ENCODE peak calls at places on chromosomes 2 and 18, in eight cellular contexts. D is AG04449, B is PC-3, R is uterus, E is fibroblast of mammary gland, J is AG09309, P is right lobe of liver, Z is cardiac fibroblast. C is an unnamed sample.

GRCh38 chr2:19767876-19768275 is 133.9 kb downstream of the TTC32 start:
- DNase-seq in D (no peak), B (peak), R (no peak), E (no peak), J (no peak), P (no peak), Z (no peak), C (no peak)

GRCh38 chr2:128282976-128283810 is 35.5 kb downstream of the HS6ST1 start:
- DNase-seq in D (no peak), B (no peak), R (no peak), E (no peak), J (no peak), P (no peak), Z (no peak), C (no peak)

GRCh38 chr2:113227290-113227689 is 51.4 kb downstream of the PAX8 start:
- DNase-seq in D (no peak), B (no peak), R (no peak), E (no peak), J (no peak), P (no peak), Z (no peak), C (no peak)

GRCh38 chr2:223576873-223577272 is 25.3 kb downstream of the SCG2 start:
- DNase-seq in D (peak), B (no peak), R (no peak), E (peak), J (peak), P (no peak), Z (peak), C (peak)

GRCh38 chr2:34825671-34826070 is 1226.6 kb upstream of the FAM98A start:
- DNase-seq in D (no peak), B (no peak), R (no peak), E (no peak), J (no peak), P (no peak), Z (no peak), C (no peak)

GRCh38 chr2:192749606-192750200 is 555.0 kb upstream of the TMEFF2 start:
- DNase-seq in D (no peak), B (peak), R (no peak), E (peak), J (no peak), P (no peak), Z (peak), C (no peak)

GRCh38 chr2:180523629-180524340 is 456.6 kb upstream of the UBE2E3 start:
- DNase-seq in D (peak), B (peak), R (no peak), E (peak), J (peak), P (no peak), Z (peak), C (peak)

GRCh38 chr2:95728878-95729511 is 137.2 kb downstream of the TRIM43 start:
- DNase-seq in D (peak), B (peak), R (peak), E (peak), J (peak), P (peak), Z (peak), C (peak)

GRCh38 chr18:76530391-76530790 is 35.3 kb upstream of the ZNF516 start:
- DNase-seq in D (no peak), B (no peak), R (no peak), E (no peak), J (no peak), P (no peak), Z (no peak), C (no peak)

GRCh38 chr2:196123679-196124373 is 47.6 kb downstream of the STK17B start:
- DNase-seq in D (no peak), B (no peak), R (no peak), E (peak), J (no peak), P (no peak), Z (peak), C (no peak)

GRCh38 chr2:240429341-240429871 is 6.1 kb upstream of the GPC1 start:
- DNase-seq in D (no peak), B (no peak), R (no peak), E (no peak), J (no peak), P (peak), Z (no peak), C (no peak)

GRCh38 chr2:25373269-25373981 is 31.7 kb upstream of the DNMT3A start:
- DNase-seq in D (no peak), B (no peak), R (no peak), E (no peak), J (no peak), P (peak), Z (no peak), C (no peak)

GRCh38 chr2:50674876-50675275 is 357.1 kb downstream of the NRXN1 start:
- DNase-seq in D (no peak), B (no peak), R (no peak), E (no peak), J (no peak), P (no peak), Z (no peak), C (no peak)

GRCh38 chr18:9684901-9685738 is 23.0 kb upstream of the RAB31 start:
- DNase-seq in D (no peak), B (no peak), R (no peak), E (peak), J (no peak), P (no peak), Z (peak), C (no peak)

GRCh38 chr2:9434484-9434883 is 11.0 kb downstream of the CPSF3 start:
- DNase-seq in D (no peak), B (no peak), R (no peak), E (peak), J (no peak), P (no peak), Z (peak), C (no peak)

GRCh38 chr2:86243950-86244733 is 44.9 kb downstream of the MRPL35 start:
- DNase-seq in D (no peak), B (no peak), R (no peak), E (no peak), J (no peak), P (no peak), Z (no peak), C (no peak)

GRCh38 chr18:22223263-22223960 is 54.0 kb downstream of the GATA6 start:
- DNase-seq in D (no peak), B (peak), R (peak), E (peak), J (peak), P (no peak), Z (peak), C (peak)

GRCh38 chr2:240991378-240992263 is 6.8 kb upstream of the SNED1 start:
- DNase-seq in D (peak), B (peak), R (peak), E (peak), J (peak), P (peak), Z (peak), C (peak)

GRCh38 chr2:6492573-6492972 is 373.1 kb downstream of the CMPK2 start:
- DNase-seq in D (no peak), B (no peak), R (no peak), E (no peak), J (no peak), P (no peak), Z (no peak), C (no peak)

GRCh38 chr2:168801961-168802824 is at the start of gene NOSTRIN:
- DNase-seq in D (no peak), B (peak), R (peak), E (peak), J (no peak), P (peak), Z (peak), C (no peak)

GRCh38 chr2:23563673-23564617 is 179.0 kb downstream of the KLHL29 start:
- DNase-seq in D (no peak), B (no peak), R (no peak), E (peak), J (peak), P (no peak), Z (peak), C (peak)

GRCh38 chr2:189506514-189506976 is 65.3 kb downstream of the WDR75 start:
- DNase-seq in D (no peak), B (peak), R (no peak), E (no peak), J (no peak), P (no peak), Z (no peak), C (no peak)

GRCh38 chr2:38076710-38077430 is 919 bp upstream of the CYP1B1 start:
- DNase-seq in D (no peak), B (peak), R (peak), E (peak), J (peak), P (peak), Z (peak), C (peak)

GRCh38 chr2:234564719-234565118 is 67.8 kb upstream of the ARL4C start:
- DNase-seq in D (no peak), B (peak), R (no peak), E (peak), J (peak), P (no peak), Z (peak), C (peak)

GRCh38 chr2:145012214-145012670 is 492.3 kb upstream of the ZEB2 start:
- DNase-seq in D (no peak), B (peak), R (no peak), E (peak), J (no peak), P (no peak), Z (peak), C (peak)

GRCh38 chr2:86704482-86704971 is 15.6 kb upstream of the RMND5A start:
- DNase-seq in D (peak), B (peak), R (peak), E (peak), J (peak), P (no peak), Z (peak), C (peak)

GRCh38 chr2:73926493-73927327 is at the start of gene DGUOK:
- DNase-seq in D (peak), B (peak), R (peak), E (peak), J (peak), P (peak), Z (peak), C (peak)

GRCh38 chr2:48175254-48175653 is 269.0 kb upstream of the FBXO11 start:
- DNase-seq in D (peak), B (peak), R (no peak), E (peak), J (peak), P (no peak), Z (peak), C (peak)

GRCh38 chr18:78915446-78916008 is 64.1 kb upstream of the SALL3 start:
- DNase-seq in D (no peak), B (no peak), R (no peak), E (no peak), J (no peak), P (no peak), Z (no peak), C (no peak)

GRCh38 chr2:224284134-224284946 is 117.6 kb downstream of the FAM124B start:
- DNase-seq in D (no peak), B (peak), R (no peak), E (peak), J (no peak), P (no peak), Z (peak), C (no peak)

GRCh38 chr2:274503-274902 is 9.8 kb downstream of the ACP1 start:
- DNase-seq in D (no peak), B (no peak), R (no peak), E (no peak), J (no peak), P (no peak), Z (no peak), C (no peak)

GRCh38 chr2:204228169-204228940 is 291.8 kb downstream of the ICOS start:
- DNase-seq in D (no peak), B (no peak), R (no peak), E (no peak), J (no peak), P (no peak), Z (no peak), C (no peak)

GRCh38 chr18:3037423-3037915 is 24.5 kb upstream of the LPIN2 start:
- DNase-seq in D (no peak), B (peak), R (no peak), E (peak), J (no peak), P (peak), Z (peak), C (peak)

GRCh38 chr2:181586569-181587076 is 70.3 kb downstream of the CERKL start:
- DNase-seq in D (no peak), B (no peak), R (no peak), E (no peak), J (no peak), P (no peak), Z (no peak), C (no peak)

GRCh38 chr2:16568998-16569397 is 96.6 kb downstream of the CYRIA start:
- DNase-seq in D (no peak), B (no peak), R (peak), E (no peak), J (no peak), P (no peak), Z (no peak), C (no peak)

GRCh38 chr2:190600293-190601103 is 48.4 kb upstream of the NAB1 start:
- DNase-seq in D (no peak), B (no peak), R (no peak), E (no peak), J (no peak), P (no peak), Z (no peak), C (no peak)

DNA sequence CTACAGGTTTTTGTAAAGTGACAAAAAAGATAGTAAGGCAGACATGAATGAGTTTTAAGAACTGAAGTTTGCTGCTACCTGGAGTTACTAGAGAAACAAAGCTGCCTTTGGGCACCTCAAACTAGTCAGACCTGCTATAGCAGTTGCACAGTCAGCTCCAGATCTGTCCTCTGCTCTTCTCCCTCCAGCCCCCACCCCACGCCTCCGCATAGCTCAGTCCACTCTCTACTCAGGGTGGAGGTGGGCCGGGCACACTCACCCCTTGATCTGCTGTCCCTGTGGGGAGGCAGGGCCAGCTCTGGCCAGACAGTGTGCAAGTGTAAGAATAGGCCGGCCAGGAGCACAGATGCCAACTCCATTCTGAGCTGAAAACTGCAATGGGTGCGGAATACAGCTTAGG is 4.1 kb downstream of the SERTAD2 start:
- DNase-seq in D (no peak), B (peak), R (no peak), E (no peak), J (no peak), P (peak), Z (no peak), C (no peak)
- H3K4me3 ChIP-seq in D (no peak), B (peak), R (no peak), E (no peak), J (no peak), P (no peak), Z (no peak), C (no peak)

DNA sequence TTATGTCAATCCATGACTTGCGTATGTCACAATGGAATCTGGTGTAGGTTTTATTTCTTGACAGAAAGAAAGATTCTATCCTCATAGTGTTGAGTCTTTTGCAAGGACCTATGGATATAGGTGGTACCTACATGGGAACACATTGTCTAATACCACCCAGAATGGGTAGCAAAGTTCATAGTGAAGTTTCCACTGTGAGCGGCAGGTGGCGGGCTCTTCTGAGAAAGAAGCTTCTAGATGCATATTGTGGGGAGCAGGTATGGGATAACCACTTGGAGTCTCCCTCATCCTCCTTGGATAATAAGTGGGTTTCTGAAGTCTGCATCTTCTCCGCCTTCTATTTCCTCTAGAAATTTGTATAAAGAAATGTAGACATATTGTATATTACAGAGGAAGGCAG is 44.9 kb downstream of the LINC00305 start:
- DNase-seq in D (no peak), B (peak), R (no peak), E (no peak), J (no peak), P (no peak), Z (no peak), C (no peak)
- TF ChIP-seq CTCF in D (no peak), B (peak), R (no peak), E (no peak), J (peak), P (peak), Z (no peak), C (peak)

GRCh38 chr2:149767516-149767974 is 180.0 kb upstream of the MMADHC start:
- DNase-seq in D (no peak), B (peak), R (no peak), E (peak), J (no peak), P (no peak), Z (peak), C (no peak)
- H3K4me3 ChIP-seq in D (no peak), B (peak), R (no peak), E (no peak), J (no peak), P (no peak), Z (no peak), C (no peak)

GRCh38 chr2:152047826-152048476 is 50.9 kb downstream of the CACNB4 start:
- DNase-seq in D (no peak), B (peak), R (no peak), E (peak), J (no peak), P (no peak), Z (no peak), C (no peak)
- TF ChIP-seq CTCF in D (no peak), B (peak), R (no peak), E (peak), J (peak), P (peak), Z (peak), C (peak)

GRCh38 chr2:187834787-187835186 is 280.6 kb upstream of the TFPI start:
- DNase-seq in D (no peak), B (no peak), R (no peak), E (no peak), J (no peak), P (no peak), Z (no peak), C (no peak)
- H3K4me3 ChIP-seq in D (no peak), B (no peak), R (no peak), E (no peak), J (no peak), P (no peak), Z (no peak), C (no peak)

DNA sequence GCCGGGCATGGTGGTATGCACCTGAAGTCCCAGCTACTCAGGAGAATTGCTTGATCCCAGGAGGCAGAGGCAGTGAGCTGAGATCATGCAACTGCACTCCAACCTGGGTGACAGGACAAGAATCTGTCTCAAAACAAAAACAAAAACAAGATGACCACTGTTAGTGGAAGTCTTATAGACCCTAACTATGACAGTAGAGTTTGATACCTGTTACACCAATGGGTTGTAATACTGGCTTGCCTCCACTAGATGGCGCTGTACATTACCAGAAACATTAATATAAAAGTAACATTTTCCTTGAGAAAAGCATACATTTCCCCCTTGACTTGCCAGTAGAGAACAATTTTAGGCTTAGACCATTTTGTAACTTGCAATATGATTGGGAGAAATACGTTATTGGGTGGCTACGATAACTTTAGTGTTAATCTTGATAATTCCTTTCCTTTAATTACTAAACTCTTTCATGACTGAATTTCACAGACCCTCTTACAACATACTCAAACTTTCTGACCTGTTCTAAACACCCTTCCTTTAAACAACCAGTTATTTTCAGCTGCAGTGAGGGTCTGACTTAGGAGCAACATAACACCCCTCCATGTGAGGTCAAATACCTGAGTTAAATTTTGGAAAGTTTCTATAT is 19.5 kb downstream of the SLC25A52 start:
- DNase-seq in D (no peak), B (peak), R (peak), E (peak), J (no peak), P (peak), Z (peak), C (peak)
- TF ChIP-seq CTCF in D (peak), B (peak), R (peak), E (peak), J (peak), P (peak), Z (peak), C (peak)

DNA sequence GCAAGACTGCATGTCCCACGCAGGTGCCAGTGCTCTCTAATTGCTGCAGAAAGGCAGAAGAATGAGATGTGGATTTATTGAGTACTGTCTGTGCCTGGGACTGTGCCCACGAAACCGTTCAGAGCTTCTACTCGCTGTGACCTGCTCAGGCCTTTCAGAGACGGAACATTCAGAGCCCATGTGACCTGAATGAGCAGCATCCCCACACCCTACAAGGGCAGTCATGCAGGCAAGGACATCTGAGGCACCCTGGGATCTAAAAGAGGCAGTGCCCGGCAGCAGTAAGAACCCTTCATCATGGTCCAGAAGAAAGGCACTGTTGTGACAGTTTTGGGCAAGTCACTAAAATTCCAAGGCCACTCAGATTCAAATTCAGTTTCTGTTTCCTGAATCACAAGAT is 15.9 kb downstream of the COL4A3 start:
- DNase-seq in D (no peak), B (no peak), R (no peak), E (no peak), J (no peak), P (no peak), Z (no peak), C (no peak)
- H3K4me3 ChIP-seq in D (no peak), B (no peak), R (no peak), E (no peak), J (no peak), P (no peak), Z (no peak), C (no peak)

GRCh38 chr2:68086166-68086565 is 23.4 kb upstream of the C1D start:
- DNase-seq in D (no peak), B (no peak), R (no peak), E (no peak), J (no peak), P (no peak), Z (no peak), C (no peak)
- TF ChIP-seq CTCF in D (no peak), B (no peak), R (no peak), E (no peak), J (no peak), P (no peak), Z (no peak), C (no peak)